ENCODE peak calls at places on chromosomes 5 and 9, in nine cellular contexts. One of them, this sample, is unnamed. For H3K36me3, the result is how much of the 10 kb centered on the place peaks cover.

GRCh38 chr5:181037365-181037861 is 2.7 kb upstream of the BTNL9 start:
- DNase-seq in prostate gland: no peak
- DNase-seq in colonic mucosa: no peak
- DNase-seq in psoas muscle: no peak
- DNase-seq in heart right ventricle: peak
- DNase-seq in K562: peak
- DNase-seq in kidney: no peak
- DNase-seq in esophagus squamous epithelium: no peak
- DNase-seq in uterus: no peak
- DNase-seq in this sample: peak

GRCh38 chr5:149421834-149422233 is 42.7 kb upstream of the IL17B start:
- DNase-seq in prostate gland: no peak
- DNase-seq in colonic mucosa: no peak
- DNase-seq in psoas muscle: no peak
- DNase-seq in heart right ventricle: no peak
- DNase-seq in K562: no peak
- DNase-seq in kidney: no peak
- DNase-seq in esophagus squamous epithelium: no peak
- DNase-seq in uterus: no peak
- DNase-seq in this sample: no peak

GRCh38 chr9:126647585-126648110 is 33.9 kb downstream of the LMX1B start:
- DNase-seq in prostate gland: no peak
- DNase-seq in colonic mucosa: no peak
- DNase-seq in psoas muscle: no peak
- DNase-seq in heart right ventricle: no peak
- DNase-seq in K562: no peak
- DNase-seq in kidney: peak
- DNase-seq in esophagus squamous epithelium: no peak
- DNase-seq in uterus: no peak
- DNase-seq in this sample: no peak

GRCh38 chr5:106154280-106154716 is 1516.4 kb downstream of the EFNA5 start:
- DNase-seq in prostate gland: no peak
- DNase-seq in colonic mucosa: no peak
- DNase-seq in psoas muscle: no peak
- DNase-seq in heart right ventricle: no peak
- DNase-seq in K562: no peak
- DNase-seq in kidney: peak
- DNase-seq in esophagus squamous epithelium: no peak
- DNase-seq in uterus: no peak
- DNase-seq in this sample: peak

GRCh38 chr5:76403963-76404693 is 1.0 kb downstream of the IQGAP2 start:
- DNase-seq in prostate gland: peak
- DNase-seq in colonic mucosa: peak
- DNase-seq in psoas muscle: peak
- DNase-seq in heart right ventricle: no peak
- DNase-seq in K562: peak
- DNase-seq in kidney: peak
- DNase-seq in esophagus squamous epithelium: peak
- DNase-seq in uterus: no peak
- DNase-seq in this sample: peak

GRCh38 chr9:94782367-94783120 is 56.0 kb downstream of the AOPEP start:
- DNase-seq in prostate gland: no peak
- DNase-seq in colonic mucosa: no peak
- DNase-seq in psoas muscle: no peak
- DNase-seq in heart right ventricle: no peak
- DNase-seq in K562: no peak
- DNase-seq in kidney: no peak
- DNase-seq in esophagus squamous epithelium: no peak
- DNase-seq in uterus: no peak
- DNase-seq in this sample: no peak

GRCh38 chr9:95966303-95966702 is 90.8 kb downstream of the ERCC6L2 start:
- DNase-seq in prostate gland: no peak
- DNase-seq in colonic mucosa: no peak
- DNase-seq in psoas muscle: no peak
- DNase-seq in heart right ventricle: no peak
- DNase-seq in K562: no peak
- DNase-seq in kidney: no peak
- DNase-seq in esophagus squamous epithelium: no peak
- DNase-seq in uterus: no peak
- DNase-seq in this sample: no peak

GRCh38 chr5:147467973-147468508 is 41.8 kb downstream of the DPYSL3 start:
- DNase-seq in prostate gland: no peak
- DNase-seq in colonic mucosa: no peak
- DNase-seq in psoas muscle: no peak
- DNase-seq in heart right ventricle: no peak
- DNase-seq in K562: no peak
- DNase-seq in kidney: no peak
- DNase-seq in esophagus squamous epithelium: no peak
- DNase-seq in uterus: no peak
- DNase-seq in this sample: no peak

GRCh38 chr9:117796681-117797080 is 92.5 kb downstream of the TLR4 start:
- DNase-seq in prostate gland: no peak
- DNase-seq in colonic mucosa: no peak
- DNase-seq in psoas muscle: no peak
- DNase-seq in heart right ventricle: no peak
- DNase-seq in K562: no peak
- DNase-seq in kidney: no peak
- DNase-seq in esophagus squamous epithelium: no peak
- DNase-seq in uterus: no peak
- DNase-seq in this sample: no peak

GRCh38 chr5:77355074-77355473 is 137.0 kb downstream of the WDR41 start:
- DNase-seq in prostate gland: no peak
- DNase-seq in colonic mucosa: no peak
- DNase-seq in psoas muscle: no peak
- DNase-seq in heart right ventricle: no peak
- DNase-seq in K562: no peak
- DNase-seq in kidney: no peak
- DNase-seq in esophagus squamous epithelium: no peak
- DNase-seq in uterus: no peak
- DNase-seq in this sample: no peak

GRCh38 chr9:133563286-133564213 is 29.0 kb downstream of the ADAMTSL2 start:
- DNase-seq in prostate gland: peak
- DNase-seq in colonic mucosa: peak
- DNase-seq in psoas muscle: peak
- DNase-seq in heart right ventricle: peak
- DNase-seq in K562: peak
- DNase-seq in kidney: no peak
- DNase-seq in esophagus squamous epithelium: no peak
- DNase-seq in uterus: peak
- DNase-seq in this sample: no peak

GRCh38 chr5:169736653-169737052 is 99.6 kb downstream of the DOCK2 start:
- DNase-seq in prostate gland: no peak
- DNase-seq in colonic mucosa: no peak
- DNase-seq in psoas muscle: no peak
- DNase-seq in heart right ventricle: no peak
- DNase-seq in K562: no peak
- DNase-seq in kidney: no peak
- DNase-seq in esophagus squamous epithelium: no peak
- DNase-seq in uterus: no peak
- DNase-seq in this sample: no peak
- H3K36me3 ChIP-seq in prostate gland: under half
- H3K36me3 ChIP-seq in colonic mucosa: under half
- H3K36me3 ChIP-seq in psoas muscle: under half
- H3K36me3 ChIP-seq in heart right ventricle: under half
- H3K36me3 ChIP-seq in K562: under half
- H3K36me3 ChIP-seq in kidney: under half
- H3K36me3 ChIP-seq in esophagus squamous epithelium: under half
- H3K36me3 ChIP-seq in uterus: under half
- H3K36me3 ChIP-seq in this sample: under half

DNA sequence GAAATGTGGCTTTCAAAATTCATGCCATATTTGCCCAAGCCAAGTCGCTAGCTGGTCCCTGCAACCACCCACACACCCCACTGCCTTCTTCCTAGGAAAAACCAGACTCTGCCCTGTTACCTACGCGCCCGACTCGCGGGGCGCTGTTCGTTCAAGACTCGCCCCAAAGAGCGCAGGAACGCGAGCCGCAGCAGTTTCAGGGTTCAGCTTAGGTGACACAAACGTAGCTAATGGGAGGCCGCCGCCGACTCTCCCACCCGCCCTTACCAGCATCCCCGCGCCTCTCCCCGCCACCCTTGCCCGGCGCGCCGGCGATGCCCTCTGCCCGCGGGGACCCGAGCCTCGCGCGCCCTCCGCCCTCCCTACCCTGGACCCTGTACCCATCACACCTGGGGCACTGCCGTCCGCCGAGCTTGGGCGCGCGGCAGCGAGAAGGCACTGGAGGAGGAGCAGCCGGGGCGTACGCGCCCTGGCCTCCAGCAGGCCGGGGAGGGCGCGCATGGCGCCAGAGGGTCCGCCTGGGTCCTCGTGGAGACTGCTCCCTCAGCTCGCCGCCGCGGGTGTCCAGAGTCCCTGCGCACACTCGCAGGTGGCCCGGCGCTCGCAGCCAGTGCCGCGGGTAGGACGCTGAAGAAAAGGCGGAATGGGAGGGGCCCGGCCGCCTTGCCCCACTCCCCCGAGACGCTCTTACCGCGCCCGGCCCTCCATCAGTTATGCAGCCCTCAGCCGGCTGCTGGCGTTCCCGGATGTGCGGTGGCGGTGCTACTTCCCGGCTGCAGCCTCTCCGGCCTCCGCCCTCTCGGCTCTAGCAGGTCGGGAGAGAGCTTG is at the start of gene EMB:
- DNase-seq in prostate gland: peak
- DNase-seq in colonic mucosa: peak
- DNase-seq in psoas muscle: peak
- DNase-seq in heart right ventricle: peak
- DNase-seq in K562: no peak
- DNase-seq in kidney: peak
- DNase-seq in esophagus squamous epithelium: peak
- DNase-seq in uterus: no peak
- DNase-seq in this sample: peak
- TF ChIP-seq CTCF in prostate gland: no peak
- TF ChIP-seq CTCF in colonic mucosa: no peak
- TF ChIP-seq CTCF in psoas muscle: no peak
- TF ChIP-seq CTCF in heart right ventricle: peak
- TF ChIP-seq CTCF in K562: no peak
- TF ChIP-seq CTCF in kidney: no peak
- TF ChIP-seq CTCF in esophagus squamous epithelium: peak
- TF ChIP-seq CTCF in uterus: no peak
- TF ChIP-seq CTCF in this sample: peak

GRCh38 chr5:172942556-172942955 is 16.7 kb upstream of the RPL26L1 start:
- DNase-seq in prostate gland: no peak
- DNase-seq in colonic mucosa: no peak
- DNase-seq in psoas muscle: no peak
- DNase-seq in heart right ventricle: no peak
- DNase-seq in K562: no peak
- DNase-seq in kidney: no peak
- DNase-seq in esophagus squamous epithelium: no peak
- DNase-seq in uterus: no peak
- DNase-seq in this sample: no peak
- H3K27ac ChIP-seq in prostate gland: no peak
- H3K27ac ChIP-seq in colonic mucosa: no peak
- H3K27ac ChIP-seq in psoas muscle: no peak
- H3K27ac ChIP-seq in heart right ventricle: no peak
- H3K27ac ChIP-seq in K562: peak
- H3K27ac ChIP-seq in kidney: no peak
- H3K27ac ChIP-seq in esophagus squamous epithelium: no peak
- H3K27ac ChIP-seq in uterus: peak
- H3K27ac ChIP-seq in this sample: no peak

DNA sequence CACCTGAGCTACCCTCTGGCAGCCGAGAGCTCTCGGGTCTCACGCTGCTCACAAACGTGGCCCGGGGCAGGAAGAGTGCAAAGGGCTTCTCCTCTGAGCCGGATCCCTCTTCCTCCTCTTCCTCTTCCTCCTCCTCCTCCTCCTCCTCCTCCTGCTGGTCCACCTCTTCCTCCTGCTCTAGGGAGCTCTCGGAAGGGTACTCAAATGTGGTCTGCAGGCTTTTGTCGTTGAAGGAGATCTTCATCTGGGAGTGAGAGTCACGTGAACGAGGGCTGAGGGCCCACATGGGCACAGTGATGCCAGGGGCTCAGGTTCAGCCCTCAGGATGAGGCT is 3.9 kb downstream of the SSNA1 start:
- DNase-seq in prostate gland: no peak
- DNase-seq in colonic mucosa: no peak
- DNase-seq in psoas muscle: no peak
- DNase-seq in heart right ventricle: no peak
- DNase-seq in K562: no peak
- DNase-seq in kidney: no peak
- DNase-seq in esophagus squamous epithelium: no peak
- DNase-seq in uterus: no peak
- DNase-seq in this sample: no peak
- H3K36me3 ChIP-seq in prostate gland: under half
- H3K36me3 ChIP-seq in colonic mucosa: under half
- H3K36me3 ChIP-seq in psoas muscle: under half
- H3K36me3 ChIP-seq in heart right ventricle: under half
- H3K36me3 ChIP-seq in K562: under half
- H3K36me3 ChIP-seq in kidney: under half
- H3K36me3 ChIP-seq in esophagus squamous epithelium: under half
- H3K36me3 ChIP-seq in uterus: under half
- H3K36me3 ChIP-seq in this sample: under half

GRCh38 chr9:24614070-24614469 is 68.4 kb upstream of the IZUMO3 start:
- DNase-seq in prostate gland: no peak
- DNase-seq in colonic mucosa: no peak
- DNase-seq in psoas muscle: no peak
- DNase-seq in heart right ventricle: no peak
- DNase-seq in K562: no peak
- DNase-seq in kidney: no peak
- DNase-seq in esophagus squamous epithelium: no peak
- DNase-seq in uterus: no peak
- DNase-seq in this sample: no peak
- TF ChIP-seq CTCF in prostate gland: no peak
- TF ChIP-seq CTCF in colonic mucosa: no peak
- TF ChIP-seq CTCF in psoas muscle: no peak
- TF ChIP-seq CTCF in heart right ventricle: no peak
- TF ChIP-seq CTCF in K562: no peak
- TF ChIP-seq CTCF in kidney: no peak
- TF ChIP-seq CTCF in esophagus squamous epithelium: no peak
- TF ChIP-seq CTCF in uterus: no peak
- TF ChIP-seq CTCF in this sample: peak